ENCODE peak calls at places on chromosomes 12 and 14, in four cellular contexts. W is iPS-NIHi11, Y is HT1080, L is dorsolateral prefrontal cortex. N is an unnamed sample.

GRCh38 chr12:21666722-21667121 is 9.1 kb upstream of the LDHB start:
- DNase-seq in W (no peak), L (no peak), Y (no peak), N (no peak)

GRCh38 chr12:101045486-101046474 is 164.3 kb downstream of the SLC5A8 start:
- DNase-seq in L (no peak), Y (no peak), W (no peak), N (no peak)

GRCh38 chr12:42118136-42118879 is 26.4 kb downstream of the GXYLT1 start:
- DNase-seq in Y (no peak), W (no peak), L (no peak), N (no peak)

GRCh38 chr14:95922080-95922479 is 45.4 kb downstream of the TUNAR start:
- DNase-seq in W (no peak), L (no peak), Y (peak), N (no peak)

GRCh38 chr12:124028560-124028935 is 55.5 kb downstream of the ZNF664 start:
- DNase-seq in W (no peak), L (no peak), Y (no peak), N (no peak)

GRCh38 chr12:116026768-116027550 is 250.5 kb downstream of the MED13L start:
- DNase-seq in L (no peak), W (no peak), Y (no peak), N (no peak)

GRCh38 chr12:97464241-97465011 is 1.8 kb downstream of the RMST start:
- DNase-seq in W (peak), Y (no peak), L (no peak), N (no peak)

GRCh38 chr14:70888681-70889175 is 18.5 kb upstream of the PCNX1 start:
- DNase-seq in Y (peak), W (no peak), L (no peak), N (no peak)

GRCh38 chr14:95043314-95043713 is 114.0 kb downstream of the DICER1 start:
- DNase-seq in W (no peak), Y (no peak), L (no peak), N (no peak)

GRCh38 chr12:57435288-57435687 is 704 bp downstream of the INHBC start:
- DNase-seq in Y (no peak), L (no peak), W (no peak), N (no peak)

GRCh38 chr14:64501326-64502171 is 2.1 kb downstream of the ZBTB25 start:
- DNase-seq in W (peak), L (no peak), Y (peak), N (peak)

GRCh38 chr12:65408448-65408847 is 130.0 kb downstream of the MSRB3 start:
- DNase-seq in L (no peak), Y (no peak), W (no peak), N (no peak)

GRCh38 chr14:53450871-53451270 is 297.7 kb upstream of the DDHD1 start:
- DNase-seq in Y (peak), L (no peak), W (no peak), N (no peak)

GRCh38 chr14:77284066-77284855 is 13.3 kb upstream of the NGB start:
- DNase-seq in L (peak), W (no peak), Y (no peak), N (no peak)

GRCh38 chr12:22230280-22230794 is 104.2 kb downstream of the ST8SIA1 start:
- DNase-seq in L (no peak), W (no peak), Y (peak), N (no peak)

GRCh38 chr12:113926792-113927191 is 39.3 kb downstream of the RBM19 start:
- DNase-seq in Y (no peak), L (no peak), W (no peak), N (no peak)

GRCh38 chr14:106802413-106803364 is 1276.3 kb downstream of the TMEM121 start:
- DNase-seq in Y (no peak), W (no peak), L (no peak), N (peak)

GRCh38 chr12:31000751-31001150 is 72.9 kb upstream of the DDX11 start:
- DNase-seq in Y (no peak), W (no peak), L (no peak), N (no peak)

GRCh38 chr12:76085159-76085868 is 829 bp upstream of the NAP1L1 start:
- DNase-seq in Y (no peak), W (no peak), L (no peak), N (peak)

GRCh38 chr12:120847392-120848157 is 56.6 kb downstream of the SPPL3 start:
- DNase-seq in Y (peak), W (no peak), L (no peak), N (no peak)

GRCh38 chr14:100093322-100093721 is 28.1 kb downstream of the EVL start:
- DNase-seq in L (no peak), Y (no peak), W (no peak), N (no peak)

GRCh38 chr14:23577004-23577681 is 1.4 kb downstream of the JPH4 start:
- DNase-seq in Y (peak), W (peak), L (no peak), N (peak)

N was measured in SK-N-SH.